ENCODE peak calls at places on chromosome 5, in seven cellular contexts. C, S, T, Q, W, X and I are unnamed samples.

GRCh38 chr5:16935271-16936149 is 578 bp downstream of the MYO10 start:
- DNase-seq in C (peak; percentile 73), S (peak; percentile 16), T (peak; percentile 35), Q (no peak), W (peak; percentile 34), X (peak; percentile 53), I (no peak)

GRCh38 chr5:54646285-54647101 is 128.9 kb downstream of the SNX18 start:
- DNase-seq in C (peak; percentile 83), S (peak; percentile 51), T (peak; percentile 53), Q (peak; percentile 49), W (peak; percentile 42), X (peak; percentile 88), I (peak; percentile 18)

GRCh38 chr5:1091632-1092031 is 20.2 kb downstream of the SLC12A7 start:
- DNase-seq in C (no peak), S (no peak), T (no peak), Q (no peak), W (no peak), X (no peak), I (no peak)

GRCh38 chr5:11182441-11183080 is 421.5 kb upstream of the DAP start:
- DNase-seq in C (no peak), S (no peak), T (peak; percentile 22), Q (peak; percentile 23), W (peak; percentile 35), X (no peak), I (no peak)

GRCh38 chr5:72956324-72957140 is 691 bp downstream of the FCHO2 start:
- DNase-seq in C (peak; percentile 57), S (peak; percentile 58), T (peak; percentile 57), Q (peak; percentile 54), W (peak; percentile 39), X (peak; percentile 60), I (peak; percentile 12)

GRCh38 chr5:80668016-80668969 is 13.5 kb upstream of the DHFR start:
- DNase-seq in C (peak; percentile 92), S (peak; percentile 34), T (no peak), Q (no peak), W (peak; percentile 56), X (no peak), I (no peak)

GRCh38 chr5:72818866-72819534 is 2.5 kb downstream of the TNPO1 start:
- DNase-seq in C (peak; percentile 79), S (peak; percentile 44), T (peak; percentile 69), Q (no peak), W (peak; percentile 73), X (peak; percentile 60), I (peak; percentile 72)

GRCh38 chr5:130975299-130975698 is 189.8 kb downstream of the HINT1 start:
- DNase-seq in C (no peak), S (no peak), T (no peak), Q (no peak), W (no peak), X (no peak), I (no peak)

GRCh38 chr5:111748304-111748763 is 8.7 kb downstream of the NREP start:
- DNase-seq in C (no peak), S (no peak), T (peak; percentile 90), Q (peak; percentile 41), W (no peak), X (no peak), I (no peak)

GRCh38 chr5:38695021-38695961 is 138.8 kb upstream of the LIFR start:
- DNase-seq in C (no peak), S (no peak), T (peak; percentile 54), Q (no peak), W (no peak), X (no peak), I (no peak)

GRCh38 chr5:138955013-138955660 is 80.0 kb upstream of the LRRTM2 start:
- DNase-seq in C (no peak), S (no peak), T (no peak), Q (no peak), W (no peak), X (no peak), I (no peak)

GRCh38 chr5:41246376-41246775 is 33.0 kb upstream of the C6 start:
- DNase-seq in C (no peak), S (no peak), T (peak; percentile 96), Q (peak; percentile 34), W (no peak), X (no peak), I (no peak)

GRCh38 chr5:52801329-52801728 is 13.6 kb downstream of the ITGA1 start:
- DNase-seq in C (no peak), S (peak; percentile 9), T (peak; percentile 55), Q (no peak), W (no peak), X (no peak), I (no peak)

GRCh38 chr5:159817262-159818029 is 98.8 kb upstream of the ADRA1B start:
- DNase-seq in C (no peak), S (no peak), T (no peak), Q (no peak), W (no peak), X (no peak), I (no peak)

GRCh38 chr5:9841516-9841915 is 211.4 kb upstream of the TAS2R1 start:
- DNase-seq in C (no peak), S (no peak), T (no peak), Q (no peak), W (no peak), X (no peak), I (no peak)

GRCh38 chr5:181100121-181101015 is 30.6 kb downstream of the OR2V1 start:
- DNase-seq in C (peak; percentile 62), S (peak; percentile 18), T (no peak), Q (no peak), W (peak; percentile 62), X (no peak), I (no peak)

GRCh38 chr5:60652206-60652605 is 47.8 kb downstream of the DEPDC1B start:
- DNase-seq in C (no peak), S (no peak), T (peak; percentile 96), Q (peak; percentile 19), W (no peak), X (no peak), I (no peak)

GRCh38 chr5:80915716-80916115 is 44.4 kb upstream of the RASGRF2 start:
- DNase-seq in C (no peak), S (no peak), T (peak; percentile 32), Q (no peak), W (no peak), X (no peak), I (no peak)

GRCh38 chr5:103345461-103345860 is 86.9 kb downstream of the MACIR start:
- DNase-seq in C (no peak), S (no peak), T (no peak), Q (no peak), W (no peak), X (no peak), I (no peak)

GRCh38 chr5:55437859-55438206 is 96.9 kb downstream of the PLPP1 start:
- DNase-seq in C (no peak), S (no peak), T (no peak), Q (no peak), W (no peak), X (no peak), I (no peak)

GRCh38 chr5:149646564-149646963 is 65.3 kb downstream of the ARHGEF37 start:
- DNase-seq in C (no peak), S (no peak), T (no peak), Q (no peak), W (no peak), X (no peak), I (peak; percentile 22)